ENCODE peak calls at places on chromosomes 7 and 10, in four cellular contexts. I, A, D and G are unnamed samples.

GRCh38 chr7:79287976-79288375 is 165.5 kb downstream of the MAGI2 start:
- DNase-seq in I (no peak), A (no peak), D (no peak), G (no peak)

GRCh38 chr7:45160374-45160773 is 2.8 kb downstream of the RAMP3 start:
- DNase-seq in I (no peak), A (no peak), D (no peak), G (no peak)

GRCh38 chr7:98357751-98358161 is 43.1 kb downstream of the BAIAP2L1 start:
- DNase-seq in I (peak; percentile 68), A (no peak), D (peak; percentile 86), G (no peak)

GRCh38 chr10:47365561-47365960 is 17.4 kb downstream of the RBP3 start:
- DNase-seq in I (no peak), A (no peak), D (no peak), G (no peak)

GRCh38 chr10:117955171-117955570 is 91.6 kb downstream of the RAB11FIP2 start:
- DNase-seq in I (no peak), A (no peak), D (no peak), G (no peak)

GRCh38 chr7:94129443-94130140 is 125.4 kb upstream of the BET1 start:
- DNase-seq in I (peak; percentile 67), A (no peak), D (peak; percentile 33), G (no peak)

GRCh38 chr7:44750921-44751571 is 2.4 kb downstream of the ZMIZ2 start:
- DNase-seq in I (no peak), A (peak; percentile 13), D (no peak), G (no peak)

GRCh38 chr7:40598915-40599314 is 464.1 kb downstream of the SUGCT start:
- DNase-seq in I (no peak), A (no peak), D (no peak), G (no peak)

GRCh38 chr7:47266131-47266706 is 315.7 kb downstream of the TNS3 start:
- DNase-seq in I (peak; percentile 70), A (no peak), D (peak; percentile 68), G (peak; percentile 51)

GRCh38 chr7:36284470-36284869 is 105.2 kb upstream of the ANLN start:
- DNase-seq in I (no peak), A (no peak), D (no peak), G (no peak)

GRCh38 chr10:30459283-30459682 is 25.3 kb downstream of the MAP3K8 start:
- DNase-seq in I (no peak), A (no peak), D (peak; percentile 56), G (no peak)

GRCh38 chr7:150954201-150954985 is 23.7 kb downstream of the KCNH2 start:
- DNase-seq in I (no peak), A (no peak), D (no peak), G (no peak)

GRCh38 chr7:130071701-130072622 is 1.6 kb downstream of the KLHDC10 start:
- DNase-seq in I (peak; percentile 79), A (peak; percentile 15), D (peak; percentile 63), G (peak; percentile 70)

GRCh38 chr7:116525298-116525912 is 569 bp downstream of the CAV1 start:
- DNase-seq in I (peak; percentile 36), A (no peak), D (no peak), G (peak; percentile 31)

GRCh38 chr7:100791881-100792666 is 35.2 kb downstream of the EPHB4 start:
- DNase-seq in I (no peak), A (no peak), D (no peak), G (no peak)

GRCh38 chr10:97096327-97097153 is 89.2 kb downstream of the SLIT1 start:
- DNase-seq in I (no peak), A (peak; percentile 26), D (no peak), G (peak; percentile 68)

GRCh38 chr7:129959480-129960332 is 6.9 kb upstream of the UBE2H start:
- DNase-seq in I (peak; percentile 45), A (no peak), D (no peak), G (no peak)

GRCh38 chr10:44293842-44294241 is 91.1 kb downstream of the CXCL12 start:
- DNase-seq in I (no peak), A (no peak), D (no peak), G (no peak)

GRCh38 chr7:30422922-30423321 is 55.7 kb downstream of the NOD1 start:
- DNase-seq in I (peak; percentile 73), A (no peak), D (no peak), G (no peak)

GRCh38 chr10:93065675-93066543 is 5.3 kb downstream of the CYP26C1 start:
- DNase-seq in I (no peak), A (no peak), D (no peak), G (peak; percentile 50)

GRCh38 chr10:63103971-63104409 is 29.1 kb upstream of the NRBF2 start:
- DNase-seq in I (peak; percentile 50), A (peak; percentile 8), D (no peak), G (peak; percentile 77)

GRCh38 chr10:8187171-8187666 is 132.7 kb downstream of the GATA3 start:
- DNase-seq in I (no peak), A (no peak), D (no peak), G (no peak)

GRCh38 chr10:69631566-69631965 is 1.5 kb downstream of the FAM241B start:
- DNase-seq in I (no peak), A (no peak), D (no peak), G (no peak)

GRCh38 chr10:6819301-6819700 is 239.2 kb upstream of the PRKCQ start:
- DNase-seq in I (no peak), A (no peak), D (no peak), G (no peak)

GRCh38 chr7:101378808-101379207 is 16.1 kb downstream of the COL26A1 start:
- DNase-seq in I (no peak), A (no peak), D (no peak), G (no peak)

GRCh38 chr7:11473807-11474424 is 358.1 kb downstream of the THSD7A start:
- DNase-seq in I (no peak), A (no peak), D (no peak), G (no peak)

GRCh38 chr7:30744075-30744417 is 7.9 kb upstream of the INMT start:
- DNase-seq in I (no peak), A (no peak), D (no peak), G (no peak)

GRCh38 chr7:93011351-93012294 is 106.2 kb downstream of the SAMD9 start:
- DNase-seq in I (peak; percentile 92), A (no peak), D (no peak), G (no peak)

GRCh38 chr7:150379590-150380379 is 655 bp downstream of the ZNF775 start:
- DNase-seq in I (no peak), A (no peak), D (no peak), G (no peak)

GRCh38 chr7:155450558-155450827 is 7.4 kb upstream of the EN2 start:
- DNase-seq in I (no peak), A (no peak), D (no peak), G (no peak)

GRCh38 chr10:5449823-5450222 is 37.5 kb downstream of the NET1 start:
- DNase-seq in I (peak; percentile 19), A (no peak), D (no peak), G (no peak)